ENCODE peak calls at places on chromosomes 11 and 22, in four cellular contexts. M, D, O and Z are unnamed samples.

GRCh38 chr22:18091916-18092526 is 14.2 kb downstream of the PEX26 start:
- DNase-seq in O (no peak), D (no peak), M (peak), Z (no peak)

GRCh38 chr11:120066738-120067303 is 71.1 kb downstream of the TRIM29 start:
- DNase-seq in D (no peak), M (no peak), O (no peak), Z (no peak)

GRCh38 chr22:26712158-26712557 is 54.8 kb downstream of the MIAT start:
- DNase-seq in D (no peak), M (no peak), O (no peak), Z (no peak)

GRCh38 chr22:19853058-19853878 is 1.4 kb downstream of the GNB1L start:
- DNase-seq in D (no peak), O (no peak), M (no peak), Z (no peak)

GRCh38 chr22:29306175-29306829 is at the start of gene GAS2L1:
- DNase-seq in O (no peak), M (peak), D (peak), Z (peak)

GRCh38 chr22:42282252-42282942 is 11.9 kb upstream of the TCF20 start:
- DNase-seq in M (peak), D (no peak), O (no peak), Z (no peak)

GRCh38 chr11:130631119-130631518 is 182.7 kb downstream of the ADAMTS15 start:
- DNase-seq in M (no peak), D (no peak), O (no peak), Z (no peak)

GRCh38 chr11:64007160-64007628 is 21.0 kb downstream of the OTUB1 start:
- DNase-seq in D (no peak), O (no peak), M (no peak), Z (peak)

GRCh38 chr22:26462971-26463661 is 20.5 kb downstream of the HPS4 start:
- DNase-seq in D (no peak), O (no peak), M (no peak), Z (no peak)

GRCh38 chr11:46731545-46731944 is 12.5 kb downstream of the F2 start:
- DNase-seq in O (no peak), M (no peak), D (no peak), Z (no peak)

GRCh38 chr11:45593992-45594391 is 71.4 kb downstream of the CHST1 start:
- DNase-seq in O (no peak), M (no peak), D (no peak), Z (peak)

GRCh38 chr11:38131535-38131934 is 1533.5 kb upstream of the RAG2 start:
- DNase-seq in D (no peak), M (no peak), O (no peak), Z (no peak)

GRCh38 chr22:25898707-25899365 is 156.8 kb downstream of the MYO18B start:
- DNase-seq in O (no peak), D (peak), M (peak), Z (peak)

GRCh38 chr11:122796128-122796717 is 42.1 kb upstream of the CRTAM start:
- DNase-seq in D (no peak), O (no peak), M (peak), Z (peak)

GRCh38 chr11:117384045-117384444 is 56.4 kb downstream of the CEP164 start:
- DNase-seq in O (no peak), M (peak), D (no peak), Z (no peak)

GRCh38 chr11:60005360-60005759 is 11.6 kb upstream of the OOSP4B start:
- DNase-seq in M (no peak), D (no peak), O (no peak), Z (no peak)

GRCh38 chr11:121930004-121930965 is 185.7 kb downstream of the BLID start:
- DNase-seq in M (no peak), D (no peak), O (peak), Z (no peak)

GRCh38 chr22:17047656-17048055 is 37.1 kb upstream of the IL17RA start:
- DNase-seq in D (no peak), O (no peak), M (no peak), Z (no peak)

GRCh38 chr22:49827853-49828598 is at the start of gene BRD1:
- DNase-seq in D (no peak), O (no peak), M (no peak), Z (peak)

GRCh38 chr11:1832181-1832988 is 2.4 kb upstream of the SYT8 start:
- DNase-seq in M (no peak), O (no peak), D (no peak), Z (peak)

GRCh38 chr11:3969613-3970012 is 114.1 kb downstream of the STIM1 start:
- DNase-seq in O (no peak), M (no peak), D (no peak), Z (no peak)

GRCh38 chr22:42613869-42614268 is 814 bp downstream of the POLDIP3 start:
- DNase-seq in O (no peak), D (no peak), M (no peak), Z (no peak)

GRCh38 chr22:35039625-35040024 is 26.3 kb upstream of the ISX start:
- DNase-seq in D (no peak), O (no peak), M (no peak), Z (no peak)

GRCh38 chr11:23112987-23113886 is 253.0 kb upstream of the CCDC179 start:
- DNase-seq in D (no peak), O (no peak), M (peak), Z (peak)

GRCh38 chr11:10032991-10033390 is 261.0 kb downstream of the SBF2 start:
- DNase-seq in M (no peak), D (no peak), O (no peak), Z (no peak)

GRCh38 chr11:117298195-117298594 is 7.0 kb downstream of the BACE1-AS start:
- DNase-seq in O (no peak), D (no peak), M (no peak), Z (no peak)

GRCh38 chr22:35627267-35628041 is 10.3 kb upstream of the MB start:
- DNase-seq in D (peak), O (no peak), M (peak), Z (peak)

GRCh38 chr11:36492724-36493304 is 17.3 kb downstream of the TRAF6 start:
- DNase-seq in M (peak), O (no peak), D (no peak), Z (peak)

GRCh38 chr11:112697371-112697770 is 263.8 kb upstream of the NCAM1 start:
- DNase-seq in D (no peak), O (no peak), M (no peak), Z (no peak)

GRCh38 chr11:123145661-123146060 is 49.4 kb downstream of the CLMP start:
- DNase-seq in O (no peak), D (no peak), M (no peak), Z (no peak)

GRCh38 chr22:37843746-37844089 is 416 bp downstream of the ANKRD54 start:
- DNase-seq in O (no peak), M (no peak), D (no peak), Z (peak)

GRCh38 chr11:772429-773390 is 4.6 kb downstream of the GATD1 start:
- DNase-seq in D (no peak), M (no peak), O (no peak), Z (no peak)

GRCh38 chr11:60842688-60843605 is 1.0 kb downstream of the CCDC86 start:
- DNase-seq in O (no peak), M (no peak), D (no peak), Z (no peak)

GRCh38 chr22:23754980-23755636 is 883 bp upstream of the VPREB3 start:
- DNase-seq in M (no peak), D (no peak), O (no peak), Z (no peak)

GRCh38 chr11:111089759-111090158 is 155.8 kb upstream of the POU2AF2 start:
- DNase-seq in M (no peak), O (no peak), D (no peak), Z (no peak)

GRCh38 chr11:2934611-2935239 is 5.5 kb upstream of the PHLDA2 start:
- DNase-seq in D (no peak), M (no peak), O (no peak), Z (no peak)

GRCh38 chr22:38735465-38736256 is 20.1 kb downstream of the SUN2 start:
- DNase-seq in O (no peak), D (no peak), M (no peak), Z (no peak)

GRCh38 chr22:46120420-46120737 is 29.9 kb upstream of the PPARA start:
- DNase-seq in D (no peak), O (no peak), M (no peak), Z (no peak)
- TF ChIP-seq SP1 in D (no peak), O (no peak), M (no peak), Z (no peak)

GRCh38 chr11:19730373-19730772 is 17.7 kb downstream of the NAV2 start:
- DNase-seq in M (no peak), D (no peak), O (no peak), Z (no peak)
- TF ChIP-seq SUZ12 in M (no peak), D (no peak), O (no peak), Z (no peak)

GRCh38 chr11:83574516-83574915 is 288.3 kb upstream of the CCDC90B start:
- DNase-seq in O (no peak), D (no peak), M (no peak), Z (no peak)
- TF ChIP-seq SP1 in O (no peak), D (no peak), M (no peak), Z (no peak)

DNA sequence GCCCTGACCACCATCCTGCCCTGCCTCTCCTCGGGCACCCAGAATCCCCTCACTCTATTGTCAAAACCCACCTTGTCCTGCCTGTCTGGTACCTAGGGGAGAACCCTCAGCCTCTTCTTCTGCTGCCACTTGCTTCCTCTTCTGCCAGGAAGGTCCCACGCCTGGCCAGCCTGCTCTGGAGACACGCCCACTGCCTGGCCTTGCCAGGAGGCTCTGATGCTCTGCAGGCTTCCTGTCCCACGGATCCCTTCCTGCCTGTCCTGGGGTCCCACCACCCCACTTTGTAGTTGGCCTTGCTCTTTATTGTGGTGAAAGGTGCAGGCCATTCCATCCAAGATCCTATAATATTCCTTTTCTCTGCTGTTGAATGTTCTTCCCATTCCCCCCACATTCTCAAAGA is 63.4 kb downstream of the BMAL1 start:
- DNase-seq in O (no peak), M (no peak), D (no peak), Z (no peak)
- TF ChIP-seq SUZ12 in O (no peak), M (no peak), D (no peak), Z (no peak)

GRCh38 chr11:73195191-73196007 is 22.7 kb upstream of the P2RY2 start:
- DNase-seq in M (peak), O (no peak), D (no peak), Z (no peak)
- TF ChIP-seq SP1 in M (no peak), O (no peak), D (no peak), Z (no peak)

GRCh38 chr22:22531770-22532546 is 11.9 kb upstream of the ZNF280A start:
- DNase-seq in O (no peak), D (no peak), M (no peak), Z (no peak)
- TF ChIP-seq SUZ12 in O (no peak), D (no peak), M (no peak), Z (no peak)

DNA sequence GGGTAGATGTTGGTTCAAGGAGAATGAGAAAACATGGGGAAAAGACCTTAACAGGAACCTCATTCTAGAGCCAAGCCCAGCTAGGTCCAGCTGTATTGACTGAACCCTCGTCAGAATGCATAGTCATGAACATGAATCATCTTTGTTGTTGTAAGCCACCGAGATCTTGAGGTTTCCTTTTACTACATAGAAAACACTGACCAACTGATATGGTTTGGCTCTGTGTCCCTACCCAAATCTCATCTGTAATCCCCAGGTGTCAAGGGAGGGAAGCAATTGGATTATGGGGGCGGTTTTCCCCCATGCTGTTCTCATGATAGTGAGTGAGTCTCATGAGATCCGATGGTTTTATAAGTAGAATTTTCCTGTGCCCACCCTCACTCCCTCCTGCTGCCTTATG is 19.4 kb upstream of the PHOX2A start:
- DNase-seq in O (no peak), M (no peak), D (no peak), Z (no peak)
- TF ChIP-seq SP1 in O (no peak), M (no peak), D (no peak), Z (no peak)

GRCh38 chr11:76025068-76025467 is 181.2 kb downstream of the WNT11 start:
- DNase-seq in O (no peak), D (no peak), M (no peak), Z (no peak)
- TF ChIP-seq SUZ12 in O (no peak), D (no peak), M (no peak), Z (no peak)

GRCh38 chr11:17892409-17892808 is 120.4 kb downstream of the SERGEF start:
- DNase-seq in D (no peak), M (no peak), O (no peak), Z (no peak)

GRCh38 chr11:17898071-17898470 is 114.8 kb downstream of the SERGEF start:
- DNase-seq in D (no peak), O (no peak), M (no peak), Z (no peak)

GRCh38 chr11:17897495-17897894 is 115.4 kb downstream of the SERGEF start:
- DNase-seq in D (no peak), O (no peak), M (no peak), Z (no peak)

GRCh38 chr11:17898782-17899181 is 114.1 kb downstream of the SERGEF start:
- DNase-seq in O (no peak), M (no peak), D (no peak), Z (no peak)

GRCh38 chr11:17894929-17895658 is 117.8 kb downstream of the SERGEF start:
- DNase-seq in O (no peak), D (no peak), M (no peak), Z (no peak)
- TF ChIP-seq SP1 in O (no peak), D (no peak), M (no peak), Z (no peak)

GRCh38 chr11:67522338-67522737 is 908 bp downstream of the CABP2 start:
- DNase-seq in O (no peak), M (no peak), D (no peak), Z (no peak)

GRCh38 chr11:67520856-67521824 is 2.1 kb downstream of the CABP2 start:
- DNase-seq in O (no peak), M (no peak), D (no peak), Z (no peak)

GRCh38 chr11:67523556-67524479 is 572 bp upstream of the CABP2 start:
- DNase-seq in O (no peak), M (no peak), D (no peak), Z (no peak)

GRCh38 chr11:67522844-67523555 is at the start of gene CABP2:
- DNase-seq in O (no peak), M (no peak), D (no peak), Z (no peak)

GRCh38 chr11:67521924-67522323 is 1.3 kb downstream of the CABP2 start:
- DNase-seq in M (no peak), D (no peak), O (no peak), Z (no peak)
- TF ChIP-seq SUZ12 in M (no peak), D (no peak), O (no peak), Z (no peak)